ENCODE peak calls at places on chromosomes 11 and 22, in seven cellular contexts. L is stimulated activated naive CD4-positive, alpha-beta T cell; F is cardiac fibroblast; O is neural crest cell; Q is RWPE1; B is activated T-helper 9 cell treated with anti-CD3 and anti-CD28 coated beads, Interleukin-2, amount 50 U/mL, for 16 hours; M is naive B cell. K is an unnamed sample.
A peak's percentile ranks its signal among the peaks of the same experiment; 100 is the strongest.

GRCh38 chr11:11363674-11364073 is 10.6 kb upstream of the CSNK2A3 start:
- DNase-seq in L (no peak), F (no peak), O (no peak), Q (no peak), B (no peak), M (no peak), K (no peak)

GRCh38 chr11:107898270-107898669 is 30.0 kb upstream of the RAB39A start:
- DNase-seq in L (no peak), F (peak; percentile 66), O (no peak), Q (peak; percentile 38), B (no peak), M (peak; percentile 6), K (peak; percentile 15)

GRCh38 chr11:27423125-27423524 is 49.5 kb downstream of the LGR4 start:
- DNase-seq in L (no peak), F (peak; percentile 97), O (no peak), Q (peak; percentile 48), B (no peak), M (no peak), K (peak; percentile 61)

GRCh38 chr22:49899530-49899929 is 18.7 kb downstream of the ALG12 start:
- DNase-seq in L (no peak), F (no peak), O (no peak), Q (no peak), B (no peak), M (no peak), K (no peak)

GRCh38 chr11:68330700-68331337 is 18.4 kb downstream of the LRP5 start:
- DNase-seq in L (no peak), F (no peak), O (no peak), Q (no peak), B (no peak), M (no peak), K (no peak)

GRCh38 chr11:30455025-30455424 is 131.1 kb downstream of the MPPED2 start:
- DNase-seq in L (no peak), F (no peak), O (no peak), Q (no peak), B (no peak), M (no peak), K (no peak)

GRCh38 chr11:28596816-28597215 is 488.6 kb downstream of the METTL15 start:
- DNase-seq in L (no peak), F (no peak), O (no peak), Q (no peak), B (no peak), M (no peak), K (no peak)

GRCh38 chr11:9095421-9095820 is 4.0 kb upstream of the SCUBE2 start:
- DNase-seq in L (no peak), F (no peak), O (no peak), Q (no peak), B (no peak), M (no peak), K (no peak)

GRCh38 chr11:58866788-58867187 is 22.3 kb upstream of the GLYATL2 start:
- DNase-seq in L (no peak), F (no peak), O (no peak), Q (no peak), B (no peak), M (no peak), K (no peak)

GRCh38 chr11:118845369-118845768 is 38.3 kb upstream of the CXCR5 start:
- DNase-seq in L (no peak), F (peak; percentile 12), O (no peak), Q (peak; percentile 84), B (no peak), M (no peak), K (peak; percentile 74)

GRCh38 chr11:114228401-114229061 is 67.7 kb upstream of the NNMT start:
- DNase-seq in L (no peak), F (no peak), O (no peak), Q (no peak), B (no peak), M (no peak), K (no peak)

GRCh38 chr11:111429066-111429506 is 50.0 kb upstream of the POU2AF1 start:
- DNase-seq in L (peak; percentile 3), F (peak; percentile 75), O (no peak), Q (no peak), B (no peak), M (peak; percentile 50), K (no peak)

GRCh38 chr11:107929611-107930200 is 1.5 kb downstream of the RAB39A start:
- DNase-seq in L (no peak), F (no peak), O (no peak), Q (no peak), B (no peak), M (no peak), K (no peak)

GRCh38 chr22:41880653-41881052 is 34.2 kb downstream of the SHISA8 start:
- DNase-seq in L (no peak), F (no peak), O (no peak), Q (no peak), B (no peak), M (no peak), K (no peak)

GRCh38 chr11:117144477-117145392 is 648 bp downstream of the PAFAH1B2 start:
- DNase-seq in L (peak; percentile 56), F (peak; percentile 78), O (peak; percentile 3), Q (peak; percentile 79), B (no peak), M (peak; percentile 47), K (peak; percentile 71)

GRCh38 chr11:90228056-90228455 is 5.2 kb upstream of the CHORDC1 start:
- DNase-seq in L (no peak), F (no peak), O (no peak), Q (no peak), B (no peak), M (no peak), K (no peak)

GRCh38 chr11:92276773-92277172 is 52.2 kb downstream of the FAT3 start:
- DNase-seq in L (no peak), F (no peak), O (no peak), Q (no peak), B (no peak), M (no peak), K (no peak)

GRCh38 chr11:131099013-131099412 is 182.7 kb upstream of the SNX19 start:
- DNase-seq in L (no peak), F (no peak), O (no peak), Q (peak; percentile 4), B (no peak), M (no peak), K (peak; percentile 39)

GRCh38 chr11:22624742-22625447 is 728 bp downstream of the FANCF start:
- DNase-seq in L (peak; percentile 44), F (peak; percentile 63), O (no peak), Q (peak; percentile 0), B (peak; percentile 31), M (no peak), K (peak; percentile 78)

GRCh38 chr11:85076535-85077330 is 550.4 kb downstream of the DLG2 start:
- DNase-seq in L (no peak), F (peak; percentile 3), O (no peak), Q (no peak), B (no peak), M (no peak), K (peak; percentile 86)

GRCh38 chr22:24437820-24438328 is 10.5 kb downstream of the ADORA2A start:
- DNase-seq in L (no peak), F (no peak), O (no peak), Q (no peak), B (no peak), M (peak; percentile 75), K (no peak)

GRCh38 chr11:78711732-78712131 is 137.1 kb upstream of the NARS2 start:
- DNase-seq in L (no peak), F (no peak), O (no peak), Q (no peak), B (no peak), M (no peak), K (no peak)

GRCh38 chr11:61295596-61295926 is 445 bp upstream of the VWCE start:
- DNase-seq in L (no peak), F (no peak), O (no peak), Q (no peak), B (no peak), M (peak; percentile 3), K (no peak)

GRCh38 chr11:2256293-2256913 is 14.0 kb downstream of the ASCL2 start:
- DNase-seq in L (no peak), F (no peak), O (no peak), Q (peak; percentile 54), B (no peak), M (no peak), K (peak; percentile 73)

GRCh38 chr22:28884754-28885375 is 1.5 kb downstream of the ZNRF3 start:
- DNase-seq in L (no peak), F (no peak), O (no peak), Q (no peak), B (no peak), M (no peak), K (no peak)

GRCh38 chr11:69480547-69481392 is 693 bp upstream of the LINC01488 start:
- DNase-seq in L (no peak), F (peak; percentile 21), O (no peak), Q (no peak), B (no peak), M (no peak), K (no peak)

GRCh38 chr11:128776088-128776433 is 82.2 kb downstream of the FLI1 start:
- DNase-seq in L (peak; percentile 36), F (no peak), O (no peak), Q (no peak), B (peak; percentile 13), M (no peak), K (no peak)

GRCh38 chr11:57668467-57668890 is 565 bp downstream of the ZDHHC5 start:
- DNase-seq in L (peak; percentile 37), F (no peak), O (no peak), Q (no peak), B (peak; percentile 20), M (no peak), K (no peak)

GRCh38 chr11:67599149-67599548 is 7.6 kb upstream of the NDUFV1 start:
- DNase-seq in L (no peak), F (no peak), O (no peak), Q (no peak), B (no peak), M (no peak), K (no peak)

GRCh38 chr22:19115628-19116027 is 6.6 kb downstream of the DGCR2 start:
- DNase-seq in L (no peak), F (no peak), O (no peak), Q (no peak), B (no peak), M (no peak), K (no peak)

GRCh38 chr11:118175031-118175531 is 1.4 kb downstream of the SCN2B start:
- DNase-seq in L (no peak), F (peak; percentile 18), O (no peak), Q (peak; percentile 60), B (no peak), M (no peak), K (peak; percentile 93)

K was measured in foreskin keratinocyte.